ENCODE peak calls at places on chromosomes 6 and 20, in five cellular contexts. One of them, this sample, is unnamed.
A peak's percentile ranks its signal among the peaks of the same experiment; 100 is the strongest.

GRCh38 chr6:100230976-100231316 is 233.8 kb downstream of the SIM1 start:
- DNase-seq in stimulated activated CD4-positive, alpha-beta T cell treated with anti-CD3 and anti-CD28 coated beads, TNF-alpha, amount 100 ng/mL, for 24 hours: no peak
- DNase-seq in activated T-helper 1 cell treated with anti-CD3 and anti-CD28 coated beads, Interleukin-2, amount 50 U/mL, for 16 hours: no peak
- DNase-seq in activated naive CD4-positive, alpha-beta T cell: no peak
- DNase-seq in T-helper 1 cell: no peak
- DNase-seq in this sample: no peak

GRCh38 chr20:4043329-4043728 is 28.0 kb upstream of the RNF24 start:
- DNase-seq in activated naive CD4-positive, alpha-beta T cell: no peak
- DNase-seq in T-helper 1 cell: no peak
- DNase-seq in activated T-helper 1 cell treated with anti-CD3 and anti-CD28 coated beads, Interleukin-2, amount 50 U/mL, for 16 hours: no peak
- DNase-seq in stimulated activated CD4-positive, alpha-beta T cell treated with anti-CD3 and anti-CD28 coated beads, TNF-alpha, amount 100 ng/mL, for 24 hours: no peak
- DNase-seq in this sample: no peak

GRCh38 chr6:63307581-63308246 is 12.1 kb downstream of the LGSN start:
- DNase-seq in activated T-helper 1 cell treated with anti-CD3 and anti-CD28 coated beads, Interleukin-2, amount 50 U/mL, for 16 hours: no peak
- DNase-seq in activated naive CD4-positive, alpha-beta T cell: no peak
- DNase-seq in T-helper 1 cell: no peak
- DNase-seq in stimulated activated CD4-positive, alpha-beta T cell treated with anti-CD3 and anti-CD28 coated beads, TNF-alpha, amount 100 ng/mL, for 24 hours: no peak
- DNase-seq in this sample: no peak

GRCh38 chr6:53896237-53896636 is 101.4 kb downstream of the LRRC1 start:
- DNase-seq in activated naive CD4-positive, alpha-beta T cell: no peak
- DNase-seq in stimulated activated CD4-positive, alpha-beta T cell treated with anti-CD3 and anti-CD28 coated beads, TNF-alpha, amount 100 ng/mL, for 24 hours: no peak
- DNase-seq in T-helper 1 cell: no peak
- DNase-seq in activated T-helper 1 cell treated with anti-CD3 and anti-CD28 coated beads, Interleukin-2, amount 50 U/mL, for 16 hours: no peak
- DNase-seq in this sample: no peak

GRCh38 chr6:140319209-140319608 is 944.8 kb upstream of the CITED2 start:
- DNase-seq in T-helper 1 cell: no peak
- DNase-seq in activated T-helper 1 cell treated with anti-CD3 and anti-CD28 coated beads, Interleukin-2, amount 50 U/mL, for 16 hours: no peak
- DNase-seq in stimulated activated CD4-positive, alpha-beta T cell treated with anti-CD3 and anti-CD28 coated beads, TNF-alpha, amount 100 ng/mL, for 24 hours: no peak
- DNase-seq in activated naive CD4-positive, alpha-beta T cell: no peak
- DNase-seq in this sample: no peak

GRCh38 chr6:56745081-56745480 is 102.4 kb upstream of the DST start:
- DNase-seq in activated T-helper 1 cell treated with anti-CD3 and anti-CD28 coated beads, Interleukin-2, amount 50 U/mL, for 16 hours: no peak
- DNase-seq in activated naive CD4-positive, alpha-beta T cell: no peak
- DNase-seq in T-helper 1 cell: no peak
- DNase-seq in stimulated activated CD4-positive, alpha-beta T cell treated with anti-CD3 and anti-CD28 coated beads, TNF-alpha, amount 100 ng/mL, for 24 hours: no peak
- DNase-seq in this sample: no peak

GRCh38 chr6:121806116-121806515 is 370.7 kb downstream of the GJA1 start:
- DNase-seq in T-helper 1 cell: no peak
- DNase-seq in activated T-helper 1 cell treated with anti-CD3 and anti-CD28 coated beads, Interleukin-2, amount 50 U/mL, for 16 hours: no peak
- DNase-seq in activated naive CD4-positive, alpha-beta T cell: no peak
- DNase-seq in stimulated activated CD4-positive, alpha-beta T cell treated with anti-CD3 and anti-CD28 coated beads, TNF-alpha, amount 100 ng/mL, for 24 hours: no peak
- DNase-seq in this sample: no peak

GRCh38 chr6:31778193-31778592 is 1.1 kb upstream of the VWA7 start:
- DNase-seq in T-helper 1 cell: no peak
- DNase-seq in stimulated activated CD4-positive, alpha-beta T cell treated with anti-CD3 and anti-CD28 coated beads, TNF-alpha, amount 100 ng/mL, for 24 hours: no peak
- DNase-seq in activated naive CD4-positive, alpha-beta T cell: no peak
- DNase-seq in activated T-helper 1 cell treated with anti-CD3 and anti-CD28 coated beads, Interleukin-2, amount 50 U/mL, for 16 hours: no peak
- DNase-seq in this sample: no peak

GRCh38 chr20:363319-364078 is 16.6 kb downstream of the NRSN2 start:
- DNase-seq in T-helper 1 cell: no peak
- DNase-seq in activated T-helper 1 cell treated with anti-CD3 and anti-CD28 coated beads, Interleukin-2, amount 50 U/mL, for 16 hours: no peak
- DNase-seq in activated naive CD4-positive, alpha-beta T cell: no peak
- DNase-seq in stimulated activated CD4-positive, alpha-beta T cell treated with anti-CD3 and anti-CD28 coated beads, TNF-alpha, amount 100 ng/mL, for 24 hours: no peak
- DNase-seq in this sample: no peak

GRCh38 chr6:12875061-12875460 is 158.5 kb downstream of the PHACTR1 start:
- DNase-seq in T-helper 1 cell: no peak
- DNase-seq in activated naive CD4-positive, alpha-beta T cell: no peak
- DNase-seq in stimulated activated CD4-positive, alpha-beta T cell treated with anti-CD3 and anti-CD28 coated beads, TNF-alpha, amount 100 ng/mL, for 24 hours: no peak
- DNase-seq in activated T-helper 1 cell treated with anti-CD3 and anti-CD28 coated beads, Interleukin-2, amount 50 U/mL, for 16 hours: no peak
- DNase-seq in this sample: no peak

GRCh38 chr6:147603392-147604081 is 95.0 kb downstream of the SAMD5 start:
- DNase-seq in T-helper 1 cell: no peak
- DNase-seq in stimulated activated CD4-positive, alpha-beta T cell treated with anti-CD3 and anti-CD28 coated beads, TNF-alpha, amount 100 ng/mL, for 24 hours: no peak
- DNase-seq in activated T-helper 1 cell treated with anti-CD3 and anti-CD28 coated beads, Interleukin-2, amount 50 U/mL, for 16 hours: no peak
- DNase-seq in activated naive CD4-positive, alpha-beta T cell: no peak
- DNase-seq in this sample: peak; percentile 43

GRCh38 chr20:7650481-7650880 is 289.8 kb downstream of the HAO1 start:
- DNase-seq in stimulated activated CD4-positive, alpha-beta T cell treated with anti-CD3 and anti-CD28 coated beads, TNF-alpha, amount 100 ng/mL, for 24 hours: no peak
- DNase-seq in T-helper 1 cell: no peak
- DNase-seq in activated naive CD4-positive, alpha-beta T cell: no peak
- DNase-seq in activated T-helper 1 cell treated with anti-CD3 and anti-CD28 coated beads, Interleukin-2, amount 50 U/mL, for 16 hours: no peak
- DNase-seq in this sample: no peak

GRCh38 chr20:33744773-33745385 is 13.1 kb downstream of the ZNF341 start:
- DNase-seq in T-helper 1 cell: no peak
- DNase-seq in activated naive CD4-positive, alpha-beta T cell: no peak
- DNase-seq in activated T-helper 1 cell treated with anti-CD3 and anti-CD28 coated beads, Interleukin-2, amount 50 U/mL, for 16 hours: no peak
- DNase-seq in stimulated activated CD4-positive, alpha-beta T cell treated with anti-CD3 and anti-CD28 coated beads, TNF-alpha, amount 100 ng/mL, for 24 hours: no peak
- DNase-seq in this sample: no peak

GRCh38 chr20:41249371-41249770 is 68.2 kb downstream of the ZHX3 start:
- DNase-seq in T-helper 1 cell: no peak
- DNase-seq in stimulated activated CD4-positive, alpha-beta T cell treated with anti-CD3 and anti-CD28 coated beads, TNF-alpha, amount 100 ng/mL, for 24 hours: no peak
- DNase-seq in activated naive CD4-positive, alpha-beta T cell: no peak
- DNase-seq in activated T-helper 1 cell treated with anti-CD3 and anti-CD28 coated beads, Interleukin-2, amount 50 U/mL, for 16 hours: no peak
- DNase-seq in this sample: no peak

GRCh38 chr6:120173250-120173649 is 823.7 kb upstream of the MAN1A1 start:
- DNase-seq in activated T-helper 1 cell treated with anti-CD3 and anti-CD28 coated beads, Interleukin-2, amount 50 U/mL, for 16 hours: no peak
- DNase-seq in T-helper 1 cell: no peak
- DNase-seq in stimulated activated CD4-positive, alpha-beta T cell treated with anti-CD3 and anti-CD28 coated beads, TNF-alpha, amount 100 ng/mL, for 24 hours: no peak
- DNase-seq in activated naive CD4-positive, alpha-beta T cell: no peak
- DNase-seq in this sample: no peak

GRCh38 chr6:12504325-12504966 is 212.1 kb upstream of the PHACTR1 start:
- DNase-seq in activated naive CD4-positive, alpha-beta T cell: no peak
- DNase-seq in T-helper 1 cell: no peak
- DNase-seq in activated T-helper 1 cell treated with anti-CD3 and anti-CD28 coated beads, Interleukin-2, amount 50 U/mL, for 16 hours: no peak
- DNase-seq in stimulated activated CD4-positive, alpha-beta T cell treated with anti-CD3 and anti-CD28 coated beads, TNF-alpha, amount 100 ng/mL, for 24 hours: no peak
- DNase-seq in this sample: no peak